ENCODE peak calls at places on chromosomes 13 and 19, in ten cellular contexts. L is transverse colon, W is suprapubic skin, O is breast epithelium, Q is endothelial cell of umbilical vein, U is GM23338, X is HCT116, G is upper lobe of left lung, T is GM12878, Z is H1. J is an unnamed sample.

GRCh38 chr13:79767126-79767525 is 286.2 kb downstream of the NDFIP2 start:
- DNase-seq in L (no peak), W (no peak), O (no peak), Q (peak; percentile 73), U (no peak), X (no peak), G (no peak), T (no peak), Z (no peak), J (no peak)

GRCh38 chr19:57302020-57302465 is 18.2 kb upstream of the ZNF543 start:
- DNase-seq in L (no peak), W (peak; percentile 64), O (no peak), Q (no peak), U (no peak), X (no peak), G (no peak), T (no peak), Z (no peak), J (no peak)

GRCh38 chr13:95382411-95382810 is 81.2 kb upstream of the ABCC4 start:
- DNase-seq in L (no peak), W (no peak), O (no peak), Q (no peak), U (no peak), X (no peak), G (no peak), T (no peak), Z (no peak), J (no peak)

GRCh38 chr19:3530389-3530788 is 8.6 kb upstream of the TEKTIP1 start:
- DNase-seq in L (no peak), W (no peak), O (no peak), Q (no peak), U (no peak), X (no peak), G (no peak), T (no peak), Z (no peak), J (no peak)

GRCh38 chr13:46052314-46053161 is at the start of gene ZC3H13:
- DNase-seq in L (peak; percentile 94), W (peak; percentile 96), O (peak; percentile 91), Q (peak; percentile 93), U (peak; percentile 98), X (peak; percentile 91), G (peak; percentile 97), T (peak; percentile 69), Z (peak; percentile 84), J (peak; percentile 95)

GRCh38 chr19:17766543-17767131 is 15.4 kb downstream of the FCHO1 start:
- DNase-seq in L (peak; percentile 94), W (peak; percentile 78), O (peak; percentile 71), Q (peak; percentile 73), U (peak; percentile 95), X (peak; percentile 88), G (peak; percentile 88), T (no peak), Z (peak; percentile 82), J (peak; percentile 53)

GRCh38 chr13:87788363-87788762 is 117.2 kb downstream of the SLITRK5 start:
- DNase-seq in L (no peak), W (no peak), O (no peak), Q (no peak), U (no peak), X (no peak), G (no peak), T (no peak), Z (no peak), J (no peak)

GRCh38 chr13:38763446-38764381 is 76.8 kb downstream of the FREM2 start:
- DNase-seq in L (no peak), W (no peak), O (no peak), Q (peak; percentile 22), U (peak; percentile 85), X (no peak), G (peak; percentile 26), T (no peak), Z (peak; percentile 19), J (no peak)

GRCh38 chr19:47113446-47114348 is at the start of gene ZC3H4:
- DNase-seq in L (peak; percentile 98), W (peak; percentile 99), O (peak; percentile 98), Q (peak; percentile 94), U (peak; percentile 98), X (peak; percentile 90), G (peak; percentile 96), T (peak; percentile 85), Z (peak; percentile 77), J (peak; percentile 94)

GRCh38 chr19:1942078-1942933 is 1.3 kb downstream of the CSNK1G2 start:
- DNase-seq in L (peak; percentile 86), W (peak; percentile 90), O (peak; percentile 81), Q (peak; percentile 81), U (peak; percentile 93), X (no peak), G (peak; percentile 91), T (peak; percentile 42), Z (no peak), J (peak; percentile 78)
- TF ChIP-seq POLR2AphosphoS5 in L (no peak), W (no peak), O (peak; percentile 61), Q (no peak), U (peak; percentile 41), X (peak; percentile 36), G (peak; percentile 90), T (no peak), Z (no peak), J (peak; percentile 73)

GRCh38 chr19:49398931-49399330 is 10.9 kb downstream of the KASH5 start:
- DNase-seq in L (no peak), W (no peak), O (no peak), Q (no peak), U (no peak), X (no peak), G (no peak), T (no peak), Z (no peak), J (no peak)
- H3K4me1 ChIP-seq in L (no peaks in the 10 kb centered on the region), W (no peaks in the 10 kb centered on the region), O (no peaks in the 10 kb centered on the region), Q (no peaks in the 10 kb centered on the region), U (peaks cover 11% of the 10 kb centered on the region), X (peaks cover 6% of the 10 kb centered on the region), G (peaks cover 4% of the 10 kb centered on the region), T (peaks cover 4% of the 10 kb centered on the region), Z (peaks cover 7% of the 10 kb centered on the region), J (no peaks in the 10 kb centered on the region)

GRCh38 chr19:16094360-16095070 is 17.2 kb upstream of the RAB8A start:
- DNase-seq in L (no peak), W (no peak), O (no peak), Q (no peak), U (no peak), X (no peak), G (no peak), T (no peak), Z (no peak), J (no peak)
- TF ChIP-seq POLR2AphosphoS5 in L (no peak), W (no peak), O (no peak), Q (no peak), U (no peak), X (no peak), G (no peak), T (no peak), Z (no peak), J (no peak)

GRCh38 chr19:29420482-29421185 is 105.2 kb upstream of the VSTM2B start:
- DNase-seq in L (no peak), W (no peak), O (no peak), Q (no peak), U (no peak), X (no peak), G (no peak), T (no peak), Z (no peak), J (no peak)
- H3K4me1 ChIP-seq in L (no peaks in the 10 kb centered on the region), W (no peaks in the 10 kb centered on the region), O (no peaks in the 10 kb centered on the region), Q (no peaks in the 10 kb centered on the region), U (no peaks in the 10 kb centered on the region), X (no peaks in the 10 kb centered on the region), G (no peaks in the 10 kb centered on the region), T (no peaks in the 10 kb centered on the region), Z (no peaks in the 10 kb centered on the region), J (no peaks in the 10 kb centered on the region)

DNA sequence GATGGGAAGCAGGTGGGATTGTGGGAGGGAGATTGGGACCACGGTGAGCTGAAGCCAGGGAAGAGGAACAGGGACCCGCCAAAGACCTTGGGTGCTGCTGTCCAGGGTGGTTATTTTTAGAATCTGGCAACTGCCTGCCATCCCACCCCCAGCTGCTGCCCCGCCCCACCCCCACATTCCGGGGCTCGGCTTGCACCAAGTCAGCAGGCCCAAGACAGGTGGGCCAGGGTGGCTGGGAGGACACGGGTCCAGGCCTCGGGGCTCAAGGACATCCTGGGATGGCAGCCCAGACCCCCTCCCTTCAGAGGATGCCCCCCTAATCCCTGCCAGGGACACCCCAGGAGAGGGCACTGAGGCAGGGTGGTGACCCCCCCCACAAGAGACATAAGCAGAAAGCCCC is 827 bp downstream of the CKM start:
- DNase-seq in L (no peak), W (no peak), O (no peak), Q (no peak), U (no peak), X (no peak), G (no peak), T (no peak), Z (no peak), J (no peak)
- TF ChIP-seq POLR2AphosphoS5 in L (no peak), W (no peak), O (no peak), Q (no peak), U (no peak), X (no peak), G (no peak), T (no peak), Z (no peak), J (no peak)

DNA sequence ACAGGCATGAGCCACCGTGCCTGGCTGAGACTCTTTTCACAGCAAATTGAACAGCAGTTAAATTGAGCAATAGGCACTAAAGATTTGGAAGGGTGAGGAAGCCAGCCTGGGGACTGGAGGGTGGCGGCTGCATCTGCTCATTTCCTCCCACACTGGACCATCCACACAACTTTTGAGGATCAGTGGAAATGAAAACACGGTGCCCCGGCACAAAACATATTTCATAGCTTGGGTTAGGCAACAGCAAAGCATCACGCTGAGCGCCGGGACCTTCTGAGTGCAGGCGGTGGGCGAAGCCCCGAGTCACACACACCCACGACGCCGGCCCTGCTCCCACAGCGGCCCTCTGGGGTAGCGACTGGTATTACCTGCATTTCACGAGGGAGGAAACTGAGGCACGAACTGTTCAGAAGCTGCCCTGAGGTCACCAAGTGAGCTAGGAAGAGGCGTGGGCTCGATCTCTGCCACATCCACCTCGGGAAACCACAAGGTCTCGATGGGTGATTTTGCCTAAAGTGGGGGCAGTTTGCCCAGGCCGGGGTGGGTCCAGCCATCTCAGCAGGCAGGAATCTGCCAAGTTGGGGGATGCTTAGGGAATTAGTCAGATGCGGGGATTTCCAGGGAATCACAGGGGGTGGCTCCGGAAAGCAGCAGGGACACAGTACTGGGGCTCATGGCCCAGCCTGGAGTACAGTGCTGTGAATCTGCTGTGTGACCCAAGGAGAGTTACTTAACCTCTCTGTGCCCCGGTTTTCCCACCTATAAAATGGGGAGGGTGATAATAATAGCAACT is 3.5 kb upstream of the SBNO2 start:
- DNase-seq in L (no peak), W (peak; percentile 88), O (no peak), Q (peak; percentile 63), U (no peak), X (peak; percentile 61), G (peak; percentile 60), T (no peak), Z (no peak), J (no peak)
- H3K4me1 ChIP-seq in L (peaks cover 20% of the 10 kb centered on the region), W (peaks cover 59% of the 10 kb centered on the region), O (peaks cover under 1% of the 10 kb centered on the region), Q (peaks cover 21% of the 10 kb centered on the region), U (peaks cover 4% of the 10 kb centered on the region), X (peaks cover 74% of the 10 kb centered on the region), G (peaks cover 44% of the 10 kb centered on the region), T (peaks cover 21% of the 10 kb centered on the region), Z (peaks cover 10% of the 10 kb centered on the region), J (no peaks in the 10 kb centered on the region)